ENCODE peak calls at places on chromosomes 11 and 22, in six cellular contexts. B is H1, V is mesendoderm, D is mesenchymal stem cell, F is H9, Q is neuronal stem cell. N is an unnamed sample.

GRCh38 chr11:123413636-123414035 is 16.4 kb upstream of the GRAMD1B start:
- DNase-seq in Q (no peak), F (no peak), V (no peak), B (no peak), D (peak), N (peak)

GRCh38 chr11:70394211-70394950 is 3.9 kb upstream of the CTTN start:
- DNase-seq in F (no peak), V (no peak), D (no peak), B (no peak), Q (no peak), N (no peak)

GRCh38 chr11:60872124-60872951 is 5.0 kb downstream of the ZP1 start:
- DNase-seq in B (no peak), V (no peak), D (peak), Q (no peak), F (no peak), N (peak)

GRCh38 chr11:1162153-1162497 is 4.4 kb downstream of the MUC5AC start:
- DNase-seq in Q (no peak), F (no peak), D (no peak), V (no peak), B (no peak), N (no peak)

GRCh38 chr11:75598900-75599299 is 36.8 kb downstream of the SERPINH1 start:
- DNase-seq in Q (no peak), V (no peak), F (no peak), B (no peak), D (no peak), N (no peak)

GRCh38 chr11:35785287-35786167 is 123.0 kb downstream of the TRIM44 start:
- DNase-seq in B (no peak), V (peak), F (no peak), D (no peak), Q (no peak), N (no peak)

GRCh38 chr11:72752088-72752914 is at the start of gene ARAP1:
- DNase-seq in V (peak), D (peak), F (peak), Q (peak), B (peak), N (peak)

GRCh38 chr22:34800265-34800664 is 265.7 kb upstream of the ISX start:
- DNase-seq in F (no peak), V (no peak), B (no peak), Q (no peak), D (peak), N (no peak)

GRCh38 chr11:24239016-24239720 is 257.7 kb upstream of the LUZP2 start:
- DNase-seq in F (no peak), B (no peak), Q (no peak), D (peak), V (no peak), N (peak)

GRCh38 chr22:25626146-25626992 is 61.9 kb downstream of the GRK3 start:
- DNase-seq in V (no peak), F (no peak), Q (no peak), D (no peak), B (no peak), N (no peak)

GRCh38 chr11:23755076-23755475 is 741.8 kb upstream of the LUZP2 start:
- DNase-seq in D (no peak), B (no peak), F (no peak), V (no peak), Q (no peak), N (no peak)

GRCh38 chr11:76787911-76788596 is 4.9 kb downstream of the TSKU start:
- DNase-seq in B (no peak), V (peak), Q (no peak), F (no peak), D (peak), N (peak)

GRCh38 chr11:102604011-102604410 is 21.1 kb downstream of the MMP20 start:
- DNase-seq in B (no peak), Q (no peak), V (peak), D (no peak), F (no peak), N (no peak)

GRCh38 chr11:110951041-110951440 is 238.8 kb upstream of the ARHGAP20 start:
- DNase-seq in Q (no peak), B (no peak), D (no peak), V (peak), F (no peak), N (no peak)

GRCh38 chr11:126925321-126926093 is 75.1 kb downstream of the KIRREL3 start:
- DNase-seq in F (peak), Q (no peak), B (no peak), D (no peak), V (no peak), N (peak)

GRCh38 chr11:72245232-72245816 is 1.3 kb upstream of the PHOX2A start:
- DNase-seq in Q (no peak), F (peak), D (no peak), V (no peak), B (peak), N (no peak)

GRCh38 chr11:94504689-94505293 is 7.5 kb upstream of the C11orf97 start:
- DNase-seq in B (no peak), F (no peak), Q (peak), D (peak), V (peak), N (peak)

GRCh38 chr11:119405986-119406385 is 17.0 kb downstream of the THY1 start:
- DNase-seq in Q (no peak), F (no peak), V (no peak), B (no peak), D (no peak), N (peak)

GRCh38 chr11:30107899-30108298 is 91.1 kb upstream of the KCNA4 start:
- DNase-seq in Q (no peak), D (no peak), F (no peak), V (peak), B (no peak), N (peak)

GRCh38 chr11:18222814-18223421 is 13.7 kb downstream of the SAA4 start:
- DNase-seq in Q (no peak), D (no peak), F (no peak), B (no peak), V (no peak), N (no peak)

GRCh38 chr11:79461144-79461543 is 20.3 kb upstream of the TENM4 start:
- DNase-seq in B (no peak), Q (peak), F (no peak), D (peak), V (peak), N (peak)

GRCh38 chr11:112731538-112731937 is 229.7 kb upstream of the NCAM1 start:
- DNase-seq in B (no peak), D (no peak), F (no peak), V (no peak), Q (no peak), N (no peak)

GRCh38 chr11:8223513-8223899 is 40.2 kb downstream of the LMO1 start:
- DNase-seq in D (no peak), F (no peak), B (no peak), Q (no peak), V (no peak), N (peak)

GRCh38 chr11:116234989-116235567 is 537.7 kb downstream of the BUD13 start:
- DNase-seq in F (peak), Q (no peak), B (no peak), V (peak), D (no peak), N (no peak)

GRCh38 chr11:60251485-60252207 is 8.7 kb upstream of the MS4A4E start:
- DNase-seq in F (peak), B (no peak), V (peak), D (peak), Q (peak), N (no peak)

GRCh38 chr22:49754674-49755590 is 72.7 kb downstream of the BRD1 start:
- DNase-seq in B (no peak), Q (no peak), V (no peak), D (no peak), F (peak), N (no peak)

GRCh38 chr22:43849731-43850130 is 12.6 kb downstream of the SULT4A1 start:
- DNase-seq in V (no peak), Q (no peak), B (no peak), D (no peak), F (peak), N (no peak)

DNA sequence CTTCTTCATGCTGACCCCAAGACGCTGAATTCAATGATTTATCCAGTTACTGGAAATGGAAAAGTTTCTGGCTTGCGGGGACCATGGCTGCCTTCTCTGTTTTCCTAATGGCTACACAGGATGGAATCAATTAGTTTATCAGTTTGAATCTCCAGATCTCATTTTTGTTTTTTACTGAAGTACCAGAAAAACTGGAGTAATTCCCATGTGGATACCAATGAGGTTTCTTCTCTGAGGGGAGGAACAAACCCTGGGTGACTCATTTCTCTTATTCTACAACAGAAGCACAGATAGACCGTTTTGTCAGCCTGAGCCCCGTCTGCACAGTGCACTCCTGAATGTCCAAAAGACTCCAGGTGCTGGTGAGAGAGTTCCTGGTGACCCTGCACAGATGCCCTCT is 3.4 kb downstream of the ZNF195 start:
- DNase-seq in B (no peak), F (no peak), Q (no peak), V (no peak), D (no peak), N (no peak)
- H3K4ac ChIP-seq in B (no peak), F (no peak), Q (no peak), V (no peak), D (no peak), N (no peak)

DNA sequence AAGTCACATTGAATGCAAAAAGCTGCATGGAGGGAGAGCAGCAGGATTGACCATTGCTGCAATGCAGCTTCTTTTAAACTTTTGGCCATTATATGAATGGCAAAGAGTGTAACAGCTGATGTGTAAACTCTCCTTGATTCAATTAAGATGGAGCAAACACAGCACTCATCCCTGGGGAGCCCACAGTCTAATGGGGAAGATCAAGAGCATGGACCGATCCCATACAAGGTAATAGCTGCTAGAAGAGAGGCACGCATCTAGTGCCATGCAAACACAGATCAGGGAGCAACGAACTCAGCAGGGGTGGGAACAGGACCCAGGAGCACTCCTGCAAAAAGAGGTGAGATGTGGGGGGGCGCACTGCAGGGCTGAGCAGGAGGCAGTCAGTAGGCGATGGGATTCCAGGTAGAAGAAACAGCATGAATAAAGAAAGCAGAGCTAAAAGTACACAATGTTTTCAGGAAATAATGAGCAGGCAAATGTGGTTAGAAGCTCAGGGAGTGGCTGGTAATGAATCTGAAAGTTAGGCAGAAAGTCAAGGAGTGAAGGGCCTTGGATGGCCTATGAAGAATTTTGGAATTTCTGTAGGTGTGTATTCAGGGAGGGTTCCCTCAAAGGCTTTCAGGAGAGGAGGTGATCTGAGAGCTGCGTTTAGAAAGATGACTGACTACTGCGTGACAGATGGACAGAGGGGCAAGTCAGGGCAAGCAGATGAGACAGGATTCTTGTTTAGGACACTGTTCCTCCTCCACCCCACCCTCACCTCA is 17.2 kb upstream of the BMAL1 start:
- DNase-seq in F (no peak), D (peak), V (no peak), Q (no peak), B (no peak), N (no peak)
- H3K9ac ChIP-seq in F (no peak), D (peak), V (no peak), Q (no peak), B (no peak), N (no peak)

GRCh38 chr11:66012946-66013761 is 1.3 kb downstream of the CST6 start:
- DNase-seq in Q (no peak), D (no peak), F (no peak), V (no peak), B (no peak), N (no peak)
- H3K4ac ChIP-seq in Q (no peak), D (no peak), F (no peak), V (no peak), B (no peak), N (no peak)

DNA sequence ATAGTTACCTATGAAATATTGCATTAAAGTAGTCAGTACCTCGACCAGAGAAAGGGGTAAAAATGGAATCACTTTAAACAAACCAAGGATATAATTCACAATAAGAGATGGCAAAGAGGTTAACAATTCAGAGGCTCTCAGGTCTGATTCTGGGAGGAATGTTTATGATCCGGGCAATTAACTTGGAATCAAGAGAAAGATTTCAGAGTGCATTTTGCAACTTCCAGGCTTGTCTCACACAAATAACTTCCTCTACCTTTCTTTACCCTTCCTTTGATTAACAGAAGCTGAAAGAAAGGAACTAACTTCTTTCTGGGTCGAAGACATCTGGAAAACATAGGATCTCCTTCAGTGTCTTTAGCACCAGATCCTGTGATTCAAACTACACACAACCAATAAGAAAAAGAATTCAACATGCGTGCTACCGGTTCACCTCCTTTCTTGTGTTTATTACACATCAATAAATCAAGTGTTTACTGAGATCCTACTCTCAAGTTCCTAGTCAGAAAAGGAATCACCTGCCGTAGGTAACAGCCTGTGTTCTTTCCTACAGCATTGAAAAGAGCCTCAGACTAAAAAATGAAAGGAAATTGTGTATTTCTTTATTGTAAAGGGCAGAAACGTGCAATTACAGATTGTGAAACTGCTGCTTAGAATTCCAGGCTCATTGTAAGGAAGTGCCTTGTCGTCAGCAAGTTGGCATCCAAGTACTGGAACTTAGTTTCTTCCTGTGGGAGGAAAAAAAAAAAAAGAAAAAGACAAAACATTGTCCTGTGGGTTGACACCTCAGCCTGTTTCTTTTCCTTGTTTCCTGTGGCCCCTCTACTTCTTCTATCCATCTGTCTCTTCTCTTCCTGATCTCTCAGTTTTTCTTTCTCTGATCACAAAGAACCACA is 29.5 kb downstream of the CARD18 start:
- DNase-seq in B (no peak), F (no peak), V (no peak), Q (no peak), D (peak), N (peak)
- H3K9ac ChIP-seq in B (no peak), F (no peak), V (no peak), Q (no peak), D (peak), N (peak)

GRCh38 chr11:64373598-64373974 is 14.6 kb downstream of the RPS6KA4 start:
- DNase-seq in F (no peak), Q (no peak), V (no peak), B (no peak), D (no peak), N (no peak)
- H3K4ac ChIP-seq in F (no peak), Q (no peak), V (no peak), B (no peak), D (no peak), N (no peak)

N was measured in IMR-90.